ENCODE peak calls at places on chromosomes 4 and X, in six cellular contexts. F is upper lobe of right lung; D is tibial nerve; Z is osteoblast; N is CD4-positive, CD25-positive, alpha-beta regulatory T cell; O is left ventricle myocardium inferior. L is an unnamed sample.
A peak's percentile ranks its signal among the peaks of the same experiment; 100 is the strongest.

GRCh38 chr4:176735300-176735699 is 57.4 kb downstream of the VEGFC start:
- DNase-seq in O (no peak), F (no peak), N (no peak), Z (no peak), D (no peak), L (no peak)

GRCh38 chrX:56382278-56382677 is 150.1 kb downstream of the KLF8 start:
- DNase-seq in Z (no peak), N (no peak), D (no peak), O (no peak), F (no peak), L (no peak)

GRCh38 chrX:38312436-38312835 is 14.9 kb downstream of the RPGR start:
- DNase-seq in Z (no peak), D (no peak), N (no peak), O (no peak), F (no peak), L (no peak)

GRCh38 chr4:119314356-119314755 is 7.6 kb downstream of the FABP2 start:
- DNase-seq in F (no peak), Z (no peak), D (peak; percentile 35), N (peak; percentile 36), O (no peak), L (no peak)

GRCh38 chr4:115259651-115260050 is 146.2 kb upstream of the NDST4 start:
- DNase-seq in O (no peak), Z (no peak), F (no peak), N (no peak), D (no peak), L (no peak)

GRCh38 chr4:6290256-6290655 is 20.6 kb downstream of the WFS1 start:
- DNase-seq in D (no peak), Z (no peak), F (no peak), N (no peak), O (no peak), L (no peak)

GRCh38 chrX:10054396-10054795 is 87.2 kb downstream of the CLDN34 start:
- DNase-seq in D (no peak), N (no peak), Z (no peak), F (peak; percentile 77), O (no peak), L (no peak)

GRCh38 chr4:184899261-184900134 is 73.7 kb upstream of the ACSL1 start:
- DNase-seq in N (no peak), O (peak; percentile 37), D (no peak), Z (no peak), F (peak; percentile 88), L (no peak)

GRCh38 chr4:82989567-82990429 is 20.8 kb downstream of the LIN54 start:
- DNase-seq in D (no peak), F (no peak), Z (peak; percentile 79), N (no peak), O (no peak), L (no peak)

GRCh38 chr4:106502106-106502699 is 133.6 kb upstream of the GIMD1 start:
- DNase-seq in F (peak; percentile 73), Z (peak; percentile 49), O (peak; percentile 29), N (peak; percentile 15), D (peak; percentile 15), L (peak; percentile 54)

GRCh38 chr4:61922766-61923165 is 722.6 kb downstream of the ADGRL3 start:
- DNase-seq in Z (no peak), O (no peak), F (no peak), D (no peak), N (no peak), L (no peak)

GRCh38 chr4:54661686-54662085 is 3.9 kb downstream of the KIT start:
- DNase-seq in N (no peak), F (no peak), O (no peak), D (no peak), Z (peak; percentile 93), L (no peak)

GRCh38 chrX:137930562-137930961 is 364.6 kb downstream of the ZIC3 start:
- DNase-seq in N (no peak), F (no peak), Z (peak; percentile 8), D (no peak), O (no peak), L (no peak)

GRCh38 chr4:43776371-43776770 is 672.2 kb downstream of the KCTD8 start:
- DNase-seq in N (no peak), D (no peak), F (no peak), O (no peak), Z (no peak), L (no peak)

GRCh38 chr4:74590476-74590875 is 145.5 kb downstream of the AREG start:
- DNase-seq in F (no peak), D (no peak), O (no peak), N (no peak), Z (no peak), L (no peak)

GRCh38 chr4:187073820-187074219 is 350.2 kb upstream of the FAT1 start:
- DNase-seq in Z (no peak), F (no peak), N (no peak), D (no peak), O (no peak), L (no peak)

GRCh38 chr4:61079427-61079826 is 120.7 kb upstream of the ADGRL3 start:
- DNase-seq in Z (no peak), F (no peak), O (no peak), D (no peak), N (no peak), L (no peak)

GRCh38 chr4:54493862-54494261 is 163.9 kb upstream of the KIT start:
- DNase-seq in D (no peak), F (no peak), O (no peak), Z (no peak), N (no peak), L (no peak)

GRCh38 chr4:177385576-177386320 is 56.5 kb downstream of the AGA start:
- DNase-seq in O (no peak), Z (no peak), N (no peak), F (no peak), D (no peak), L (no peak)

GRCh38 chrX:110131031-110131430 is 128.1 kb downstream of the TMEM164 start:
- DNase-seq in D (no peak), Z (no peak), O (no peak), F (no peak), N (no peak), L (no peak)

GRCh38 chr4:54090804-54091623 is 8.9 kb upstream of the GSX2 start:
- DNase-seq in D (no peak), O (peak; percentile 45), N (no peak), F (peak; percentile 75), Z (peak; percentile 82), L (peak; percentile 83)

GRCh38 chrX:84893897-84894296 is 109.8 kb upstream of the APOOL start:
- DNase-seq in O (no peak), F (no peak), Z (no peak), D (no peak), N (no peak), L (no peak)

GRCh38 chr4:169142390-169142789 is 128.4 kb downstream of the SH3RF1 start:
- DNase-seq in Z (no peak), F (no peak), O (no peak), N (no peak), D (no peak), L (no peak)
- H3K4me3 ChIP-seq in Z (no peak overlapping the region), F (no peak overlapping the region), O (no peak overlapping the region), N (no peak overlapping the region), D (no peak overlapping the region), L (no peak overlapping the region)

GRCh38 chr4:56181140-56181950 is 205.9 kb downstream of the AASDH start:
- DNase-seq in D (no peak), Z (no peak), F (no peak), O (no peak), N (no peak), L (no peak)
- H3K27me3 ChIP-seq in D (no peaks in the 10 kb centered on the region), Z (no peaks in the 10 kb centered on the region), F (no peaks in the 10 kb centered on the region), O (peaks cover 5% of the 10 kb centered on the region), N (peaks cover 4% of the 10 kb centered on the region), L (no peaks in the 10 kb centered on the region)

GRCh38 chr4:13541720-13542576 is 2.4 kb downstream of the NKX3-2 start:
- DNase-seq in O (no peak), Z (peak; percentile 59), D (no peak), N (no peak), F (no peak), L (no peak)
- H3K4me3 ChIP-seq in O (peak overlapping the region; percentile 52), Z (no peak overlapping the region), D (no peak overlapping the region), N (no peak overlapping the region), F (peak overlapping the region; percentile 5), L (no peak overlapping the region)

GRCh38 chr4:110622841-110623709 is at the start of gene PITX2:
- DNase-seq in N (no peak), D (no peak), F (peak; percentile 80), O (peak; percentile 74), Z (peak; percentile 98), L (peak; percentile 86)
- H3K27me3 ChIP-seq in N (peaks cover 36% of the 10 kb centered on the region), D (peaks cover 100% of the 10 kb centered on the region), F (peaks cover 100% of the 10 kb centered on the region), O (peaks cover 100% of the 10 kb centered on the region), Z (peaks cover 100% of the 10 kb centered on the region), L (no peaks in the 10 kb centered on the region)

DNA sequence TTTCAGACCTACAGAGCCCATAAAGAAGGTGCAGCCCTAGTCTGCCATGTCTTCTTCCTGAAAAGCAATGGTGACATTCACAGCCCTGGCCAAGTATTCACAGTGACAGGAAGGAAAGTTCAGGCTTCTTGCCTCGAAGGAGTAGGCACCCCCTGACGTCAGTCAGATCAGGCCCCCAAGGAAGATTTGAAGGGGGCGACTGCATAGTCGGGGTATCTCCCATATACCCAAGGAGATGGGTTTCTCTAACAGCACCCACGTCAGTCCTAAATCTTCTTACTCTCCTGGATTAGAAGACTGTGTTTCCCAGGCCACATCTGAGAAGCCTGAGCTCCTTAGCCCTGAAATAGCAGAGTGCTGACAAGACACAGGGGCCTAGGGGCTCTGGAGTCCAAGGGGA is at the start of gene PPEF2:
- DNase-seq in N (no peak), Z (no peak), D (no peak), O (no peak), F (no peak), L (no peak)
- H3K4me3 ChIP-seq in N (no peak within 1 kb of the TSS), Z (no peak within 1 kb of the TSS), D (no peak within 1 kb of the TSS), O (no peak within 1 kb of the TSS), F (no peak within 1 kb of the TSS), L (no peak within 1 kb of the TSS)